ENCODE peak calls at places on chromosomes 12 and 14, in seven cellular contexts. One of them, this sample, is unnamed.
A peak's percentile ranks its signal among the peaks of the same experiment; 100 is the strongest.

GRCh38 chr12:46675736-46676135 is 150.1 kb downstream of the SLC38A4 start:
- DNase-seq in A549: peak; percentile 33
- DNase-seq in psoas muscle: no peak
- DNase-seq in effector memory CD4-positive, alpha-beta T cell: no peak
- DNase-seq in body of pancreas: peak; percentile 40
- DNase-seq in WERI-Rb-1: peak; percentile 23
- DNase-seq in PC-3: peak; percentile 71
- DNase-seq in this sample: no peak

GRCh38 chr12:77319141-77319540 is 253.8 kb upstream of the E2F7 start:
- DNase-seq in A549: no peak
- DNase-seq in psoas muscle: no peak
- DNase-seq in effector memory CD4-positive, alpha-beta T cell: no peak
- DNase-seq in body of pancreas: no peak
- DNase-seq in WERI-Rb-1: no peak
- DNase-seq in PC-3: no peak
- DNase-seq in this sample: no peak

GRCh38 chr12:53938276-53939140 is at the start of gene HOXC13:
- DNase-seq in A549: peak; percentile 100
- DNase-seq in psoas muscle: peak; percentile 72
- DNase-seq in effector memory CD4-positive, alpha-beta T cell: no peak
- DNase-seq in body of pancreas: peak; percentile 81
- DNase-seq in WERI-Rb-1: peak; percentile 99
- DNase-seq in PC-3: peak; percentile 99
- DNase-seq in this sample: no peak

GRCh38 chr12:23753627-23754358 is 195.7 kb downstream of the SOX5 start:
- DNase-seq in A549: no peak
- DNase-seq in psoas muscle: no peak
- DNase-seq in effector memory CD4-positive, alpha-beta T cell: no peak
- DNase-seq in body of pancreas: no peak
- DNase-seq in WERI-Rb-1: no peak
- DNase-seq in PC-3: no peak
- DNase-seq in this sample: no peak

GRCh38 chr12:114848661-114849060 is 164.7 kb upstream of the TBX3 start:
- DNase-seq in A549: peak; percentile 44
- DNase-seq in psoas muscle: no peak
- DNase-seq in effector memory CD4-positive, alpha-beta T cell: no peak
- DNase-seq in body of pancreas: no peak
- DNase-seq in WERI-Rb-1: no peak
- DNase-seq in PC-3: no peak
- DNase-seq in this sample: no peak

GRCh38 chr14:90796319-90796718 is 19.9 kb downstream of the TTC7B start:
- DNase-seq in A549: no peak
- DNase-seq in psoas muscle: peak; percentile 40
- DNase-seq in effector memory CD4-positive, alpha-beta T cell: no peak
- DNase-seq in body of pancreas: no peak
- DNase-seq in WERI-Rb-1: no peak
- DNase-seq in PC-3: no peak
- DNase-seq in this sample: no peak

GRCh38 chr12:38664661-38665269 is 240.6 kb downstream of the CPNE8 start:
- DNase-seq in A549: peak; percentile 57
- DNase-seq in psoas muscle: no peak
- DNase-seq in effector memory CD4-positive, alpha-beta T cell: no peak
- DNase-seq in body of pancreas: no peak
- DNase-seq in WERI-Rb-1: peak; percentile 11
- DNase-seq in PC-3: peak; percentile 65
- DNase-seq in this sample: no peak

GRCh38 chr12:38350342-38351181 is 34.0 kb downstream of the ALG10B start:
- DNase-seq in A549: no peak
- DNase-seq in psoas muscle: no peak
- DNase-seq in effector memory CD4-positive, alpha-beta T cell: no peak
- DNase-seq in body of pancreas: no peak
- DNase-seq in WERI-Rb-1: no peak
- DNase-seq in PC-3: no peak
- DNase-seq in this sample: no peak

GRCh38 chr12:5567021-5567744 is 135.3 kb downstream of the NTF3 start:
- DNase-seq in A549: no peak
- DNase-seq in psoas muscle: no peak
- DNase-seq in effector memory CD4-positive, alpha-beta T cell: no peak
- DNase-seq in body of pancreas: no peak
- DNase-seq in WERI-Rb-1: no peak
- DNase-seq in PC-3: no peak
- DNase-seq in this sample: peak; percentile 57

GRCh38 chr14:104218361-104219180 is 80.2 kb downstream of the KIF26A start:
- DNase-seq in A549: no peak
- DNase-seq in psoas muscle: peak; percentile 6
- DNase-seq in effector memory CD4-positive, alpha-beta T cell: no peak
- DNase-seq in body of pancreas: no peak
- DNase-seq in WERI-Rb-1: peak; percentile 59
- DNase-seq in PC-3: no peak
- DNase-seq in this sample: no peak

GRCh38 chr12:65209655-65210043 is 40.3 kb downstream of the LEMD3 start:
- DNase-seq in A549: no peak
- DNase-seq in psoas muscle: no peak
- DNase-seq in effector memory CD4-positive, alpha-beta T cell: no peak
- DNase-seq in body of pancreas: no peak
- DNase-seq in WERI-Rb-1: no peak
- DNase-seq in PC-3: no peak
- DNase-seq in this sample: no peak

GRCh38 chr12:116319851-116320621 is 42.5 kb upstream of the MED13L start:
- DNase-seq in A549: no peak
- DNase-seq in psoas muscle: peak; percentile 65
- DNase-seq in effector memory CD4-positive, alpha-beta T cell: no peak
- DNase-seq in body of pancreas: peak; percentile 14
- DNase-seq in WERI-Rb-1: no peak
- DNase-seq in PC-3: peak; percentile 88
- DNase-seq in this sample: peak; percentile 81

GRCh38 chr12:68113644-68114043 is 45.9 kb downstream of the IFNG start:
- DNase-seq in A549: peak; percentile 17
- DNase-seq in psoas muscle: no peak
- DNase-seq in effector memory CD4-positive, alpha-beta T cell: peak; percentile 22
- DNase-seq in body of pancreas: no peak
- DNase-seq in WERI-Rb-1: peak; percentile 46
- DNase-seq in PC-3: peak; percentile 14
- DNase-seq in this sample: no peak

GRCh38 chr12:58443273-58443980 is 476.9 kb downstream of the LRIG3 start:
- DNase-seq in A549: peak; percentile 47
- DNase-seq in psoas muscle: no peak
- DNase-seq in effector memory CD4-positive, alpha-beta T cell: no peak
- DNase-seq in body of pancreas: no peak
- DNase-seq in WERI-Rb-1: peak; percentile 30
- DNase-seq in PC-3: peak; percentile 59
- DNase-seq in this sample: no peak

GRCh38 chr14:105334383-105335230 is 20.1 kb downstream of the PACS2 start:
- DNase-seq in A549: no peak
- DNase-seq in psoas muscle: no peak
- DNase-seq in effector memory CD4-positive, alpha-beta T cell: no peak
- DNase-seq in body of pancreas: no peak
- DNase-seq in WERI-Rb-1: no peak
- DNase-seq in PC-3: no peak
- DNase-seq in this sample: no peak

GRCh38 chr12:128976120-128976519 is 122.8 kb downstream of the GLT1D1 start:
- DNase-seq in A549: peak; percentile 23
- DNase-seq in psoas muscle: no peak
- DNase-seq in effector memory CD4-positive, alpha-beta T cell: no peak
- DNase-seq in body of pancreas: peak; percentile 16
- DNase-seq in WERI-Rb-1: peak; percentile 72
- DNase-seq in PC-3: peak; percentile 13
- DNase-seq in this sample: no peak

GRCh38 chr12:48265792-48266191 is 62.7 kb upstream of the OR10AD1 start:
- DNase-seq in A549: no peak
- DNase-seq in psoas muscle: no peak
- DNase-seq in effector memory CD4-positive, alpha-beta T cell: no peak
- DNase-seq in body of pancreas: no peak
- DNase-seq in WERI-Rb-1: no peak
- DNase-seq in PC-3: no peak
- DNase-seq in this sample: no peak

GRCh38 chr12:26845984-26846383 is 13.0 kb upstream of the ITPR2 start:
- DNase-seq in A549: no peak
- DNase-seq in psoas muscle: no peak
- DNase-seq in effector memory CD4-positive, alpha-beta T cell: no peak
- DNase-seq in body of pancreas: peak; percentile 23
- DNase-seq in WERI-Rb-1: no peak
- DNase-seq in PC-3: no peak
- DNase-seq in this sample: peak; percentile 66

GRCh38 chr12:53236443-53237111 is 4.6 kb upstream of the RARG start:
- DNase-seq in A549: no peak
- DNase-seq in psoas muscle: no peak
- DNase-seq in effector memory CD4-positive, alpha-beta T cell: peak; percentile 75
- DNase-seq in body of pancreas: no peak
- DNase-seq in WERI-Rb-1: no peak
- DNase-seq in PC-3: no peak
- DNase-seq in this sample: no peak

GRCh38 chr12:93783827-93784226 is 106.7 kb downstream of the CRADD start:
- DNase-seq in A549: no peak
- DNase-seq in psoas muscle: no peak
- DNase-seq in effector memory CD4-positive, alpha-beta T cell: no peak
- DNase-seq in body of pancreas: no peak
- DNase-seq in WERI-Rb-1: no peak
- DNase-seq in PC-3: no peak
- DNase-seq in this sample: no peak

GRCh38 chr14:61101803-61102548 is 120.9 kb downstream of the SLC38A6 start:
- DNase-seq in A549: peak; percentile 38
- DNase-seq in psoas muscle: no peak
- DNase-seq in effector memory CD4-positive, alpha-beta T cell: no peak
- DNase-seq in body of pancreas: no peak
- DNase-seq in WERI-Rb-1: no peak
- DNase-seq in PC-3: peak; percentile 23
- DNase-seq in this sample: no peak

GRCh38 chr14:23631234-23631633 is 4.9 kb upstream of the DHRS2 start:
- DNase-seq in A549: no peak
- DNase-seq in psoas muscle: no peak
- DNase-seq in effector memory CD4-positive, alpha-beta T cell: no peak
- DNase-seq in body of pancreas: no peak
- DNase-seq in WERI-Rb-1: no peak
- DNase-seq in PC-3: no peak
- DNase-seq in this sample: no peak

GRCh38 chr14:100440207-100440631 is 117.1 kb downstream of the SLC25A47 start:
- DNase-seq in A549: peak; percentile 81
- DNase-seq in psoas muscle: peak; percentile 76
- DNase-seq in effector memory CD4-positive, alpha-beta T cell: peak; percentile 6
- DNase-seq in body of pancreas: peak; percentile 79
- DNase-seq in WERI-Rb-1: peak; percentile 70
- DNase-seq in PC-3: peak; percentile 87
- DNase-seq in this sample: peak; percentile 85

GRCh38 chr12:20436367-20436766 is 68.0 kb downstream of the PDE3A start:
- DNase-seq in A549: no peak
- DNase-seq in psoas muscle: no peak
- DNase-seq in effector memory CD4-positive, alpha-beta T cell: no peak
- DNase-seq in body of pancreas: no peak
- DNase-seq in WERI-Rb-1: no peak
- DNase-seq in PC-3: no peak
- DNase-seq in this sample: no peak

GRCh38 chr12:116306536-116306935 is 29.0 kb upstream of the MED13L start:
- DNase-seq in A549: no peak
- DNase-seq in psoas muscle: no peak
- DNase-seq in effector memory CD4-positive, alpha-beta T cell: no peak
- DNase-seq in body of pancreas: no peak
- DNase-seq in WERI-Rb-1: no peak
- DNase-seq in PC-3: no peak
- DNase-seq in this sample: no peak

GRCh38 chr14:74616996-74617700 is 5.1 kb upstream of the LTBP2 start:
- DNase-seq in A549: peak; percentile 39
- DNase-seq in psoas muscle: no peak
- DNase-seq in effector memory CD4-positive, alpha-beta T cell: no peak
- DNase-seq in body of pancreas: no peak
- DNase-seq in WERI-Rb-1: no peak
- DNase-seq in PC-3: no peak
- DNase-seq in this sample: no peak
- H3K27ac ChIP-seq in A549: peak overlapping the region; percentile 89
- H3K27ac ChIP-seq in psoas muscle: peak overlapping the region; percentile 23
- H3K27ac ChIP-seq in effector memory CD4-positive, alpha-beta T cell: no peak overlapping the region
- H3K27ac ChIP-seq in body of pancreas: peak overlapping the region; percentile 57
- H3K27ac ChIP-seq in WERI-Rb-1: peak overlapping the region; percentile 28
- H3K27ac ChIP-seq in PC-3: peak overlapping the region; percentile 79
- H3K27ac ChIP-seq in this sample: peak overlapping the region; percentile 80

DNA sequence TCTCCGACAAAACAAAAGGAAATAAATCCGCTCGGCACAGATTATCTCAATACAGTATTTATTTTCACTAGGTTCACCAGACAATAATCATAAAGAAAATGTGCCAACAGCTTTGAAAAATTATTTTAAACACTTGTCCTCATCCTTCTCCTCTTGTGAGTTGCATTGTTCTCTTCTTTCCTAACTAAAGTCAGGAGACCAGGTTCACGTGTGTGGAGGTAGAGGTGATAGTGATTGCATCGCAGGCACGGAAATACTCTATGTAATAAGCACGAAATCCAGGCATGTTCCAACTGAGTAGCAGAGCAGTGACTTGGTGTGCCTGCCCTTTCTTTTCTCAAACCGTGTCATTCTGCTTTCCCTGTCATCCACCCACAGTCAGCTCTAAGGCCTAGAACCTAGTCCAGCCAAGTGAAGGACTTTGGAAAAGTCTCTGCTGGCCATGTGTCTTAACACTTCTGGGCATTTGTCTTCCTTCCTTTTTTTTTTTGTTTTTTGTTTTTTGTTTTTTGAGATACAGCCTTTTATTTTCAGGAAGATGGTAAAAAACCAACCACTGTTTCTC is 939 bp upstream of the SEL1L start:
- DNase-seq in A549: no peak
- DNase-seq in psoas muscle: no peak
- DNase-seq in effector memory CD4-positive, alpha-beta T cell: no peak
- DNase-seq in body of pancreas: no peak
- DNase-seq in WERI-Rb-1: no peak
- DNase-seq in PC-3: no peak
- DNase-seq in this sample: no peak
- H3K4me3 ChIP-seq in A549: peak overlapping the region; percentile 23
- H3K4me3 ChIP-seq in psoas muscle: peak overlapping the region; percentile 97
- H3K4me3 ChIP-seq in effector memory CD4-positive, alpha-beta T cell: no peak overlapping the region
- H3K4me3 ChIP-seq in body of pancreas: no peak overlapping the region
- H3K4me3 ChIP-seq in WERI-Rb-1: peak overlapping the region; percentile 90
- H3K4me3 ChIP-seq in PC-3: peak overlapping the region; percentile 48
- H3K4me3 ChIP-seq in this sample: no peak overlapping the region

DNA sequence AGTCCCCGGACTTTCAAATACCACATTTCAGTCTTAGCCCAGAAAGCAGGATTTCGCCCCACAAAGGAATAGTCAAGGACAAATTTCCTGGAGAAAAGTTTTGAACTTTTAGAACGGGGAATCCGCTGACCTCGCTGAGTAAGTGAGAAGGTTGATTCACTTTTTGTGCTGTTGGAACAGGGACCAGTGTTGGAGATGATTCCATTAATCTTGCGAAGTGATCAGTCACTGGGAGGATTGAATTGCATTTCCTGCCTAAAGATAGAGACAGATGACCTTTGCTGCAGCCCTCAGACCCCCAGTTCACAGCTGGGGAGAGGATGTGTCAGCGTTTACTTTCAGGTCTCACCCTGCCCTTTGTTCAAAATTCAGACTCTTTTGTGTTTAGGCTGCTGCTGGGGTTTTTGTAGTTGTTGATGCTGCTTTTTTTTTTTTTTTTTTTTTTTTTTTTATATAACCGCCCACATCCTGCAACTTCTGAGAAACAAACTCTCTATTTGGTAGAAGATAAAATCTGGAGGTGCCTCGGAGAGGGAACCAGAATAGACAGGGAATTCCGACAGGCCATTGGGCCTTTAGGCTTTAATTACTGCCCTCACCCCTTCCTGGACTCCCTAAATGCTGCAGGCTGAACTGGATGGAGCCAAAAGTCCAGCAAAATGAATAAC is 9.8 kb upstream of the KDM2B start:
- DNase-seq in A549: no peak
- DNase-seq in psoas muscle: peak; percentile 20
- DNase-seq in effector memory CD4-positive, alpha-beta T cell: peak; percentile 55
- DNase-seq in body of pancreas: no peak
- DNase-seq in WERI-Rb-1: no peak
- DNase-seq in PC-3: no peak
- DNase-seq in this sample: no peak
- H3K27ac ChIP-seq in A549: peak overlapping the region; percentile 85
- H3K27ac ChIP-seq in psoas muscle: peak overlapping the region; percentile 87
- H3K27ac ChIP-seq in effector memory CD4-positive, alpha-beta T cell: peak overlapping the region; percentile 97
- H3K27ac ChIP-seq in body of pancreas: peak overlapping the region; percentile 25
- H3K27ac ChIP-seq in WERI-Rb-1: no peak overlapping the region
- H3K27ac ChIP-seq in PC-3: no peak overlapping the region
- H3K27ac ChIP-seq in this sample: peak overlapping the region; percentile 71

GRCh38 chr14:79278798-79279644 is 932.3 kb downstream of the DIO2 start:
- DNase-seq in A549: peak; percentile 73
- DNase-seq in psoas muscle: peak; percentile 47
- DNase-seq in effector memory CD4-positive, alpha-beta T cell: no peak
- DNase-seq in body of pancreas: peak; percentile 90
- DNase-seq in WERI-Rb-1: peak; percentile 92
- DNase-seq in PC-3: peak; percentile 93
- DNase-seq in this sample: peak; percentile 80
- H3K4me3 ChIP-seq in A549: peak overlapping the region; percentile 59
- H3K4me3 ChIP-seq in psoas muscle: peak overlapping the region; percentile 69
- H3K4me3 ChIP-seq in effector memory CD4-positive, alpha-beta T cell: no peak overlapping the region
- H3K4me3 ChIP-seq in body of pancreas: peak overlapping the region; percentile 45
- H3K4me3 ChIP-seq in WERI-Rb-1: peak overlapping the region; percentile 56
- H3K4me3 ChIP-seq in PC-3: peak overlapping the region; percentile 82
- H3K4me3 ChIP-seq in this sample: peak overlapping the region; percentile 25